ENCODE peak calls at places on chromosome 22, in seven cellular contexts. D is ACHN; Q is activated CD4-positive, alpha-beta T cell treated with anti-CD3 and anti-CD28 coated beads, Interleukin-2, amount 10 ng/mL, durations not matched to agents 24 days and 14 days; F is PC-3; U is GM03348; X is dermis microvascular lymphatic vessel endothelial cell; M is neuronal stem cell. B is an unnamed sample.
A peak's percentile ranks its signal among the peaks of the same experiment; 100 is the strongest.

GRCh38 chr22:44632823-44633478 is 69.1 kb upstream of the PRR5 start:
- DNase-seq in D (no peak), Q (no peak), F (no peak), U (no peak), X (no peak), M (no peak), B (peak; percentile 58)

GRCh38 chr22:33832558-33833151 is 87.6 kb downstream of the LARGE1 start:
- DNase-seq in D (no peak), Q (no peak), F (no peak), U (no peak), X (no peak), M (no peak), B (no peak)

GRCh38 chr22:44738347-44738715 is 14.0 kb upstream of the ARHGAP8 start:
- DNase-seq in D (no peak), Q (no peak), F (peak; percentile 21), U (no peak), X (no peak), M (no peak), B (no peak)

GRCh38 chr22:49306632-49306975 is 521.1 kb downstream of the BRD1 start:
- DNase-seq in D (no peak), Q (no peak), F (no peak), U (no peak), X (no peak), M (no peak), B (no peak)

GRCh38 chr22:27318516-27318915 is 483.0 kb downstream of the MN1 start:
- DNase-seq in D (no peak), Q (no peak), F (no peak), U (peak; percentile 73), X (no peak), M (no peak), B (no peak)

GRCh38 chr22:50710221-50710620 is 27.8 kb upstream of the ACR start:
- DNase-seq in D (no peak), Q (no peak), F (no peak), U (no peak), X (no peak), M (no peak), B (no peak)

GRCh38 chr22:23110190-23110921 is 31.4 kb downstream of the RSPH14 start:
- DNase-seq in D (no peak), Q (no peak), F (no peak), U (no peak), X (peak; percentile 12), M (no peak), B (no peak)

GRCh38 chr22:43381693-43382092 is 30.1 kb upstream of the MPPED1 start:
- DNase-seq in D (no peak), Q (no peak), F (no peak), U (no peak), X (no peak), M (no peak), B (peak; percentile 47)

GRCh38 chr22:25880524-25880923 is 138.5 kb downstream of the MYO18B start:
- DNase-seq in D (peak; percentile 2), Q (no peak), F (no peak), U (no peak), X (no peak), M (no peak), B (no peak)

GRCh38 chr22:48802576-48802975 is 1025.1 kb downstream of the BRD1 start:
- DNase-seq in D (no peak), Q (no peak), F (no peak), U (no peak), X (no peak), M (no peak), B (no peak)

GRCh38 chr22:35305525-35306070 is 5.9 kb downstream of the TOM1 start:
- DNase-seq in D (no peak), Q (no peak), F (no peak), U (no peak), X (no peak), M (no peak), B (no peak)

GRCh38 chr22:43039800-43040199 is 24.9 kb upstream of the PACSIN2 start:
- DNase-seq in D (no peak), Q (no peak), F (no peak), U (no peak), X (no peak), M (no peak), B (no peak)